ENCODE peak calls at places on chromosomes 6 and 20, in five cellular contexts. One of them, this sample, is unnamed. For H3K36me3 and H3K27me3, the result is how much of the 10 kb centered on the place peaks cover.

GRCh38 chr6:25050356-25050755 is 114.6 kb upstream of the RIPOR2 start:
- DNase-seq in lower lobe of right lung: no peak
- DNase-seq in SK-N-SH: no peak
- DNase-seq in PC-3: no peak
- DNase-seq in neural progenitor cell: no peak
- DNase-seq in this sample: no peak

GRCh38 chr20:33944914-33945313 is 48.8 kb upstream of the RALY start:
- DNase-seq in lower lobe of right lung: no peak
- DNase-seq in SK-N-SH: no peak
- DNase-seq in PC-3: no peak
- DNase-seq in neural progenitor cell: no peak
- DNase-seq in this sample: no peak

GRCh38 chr6:7406743-7407142 is 17.1 kb downstream of the RIOK1 start:
- DNase-seq in lower lobe of right lung: no peak
- DNase-seq in SK-N-SH: no peak
- DNase-seq in PC-3: no peak
- DNase-seq in neural progenitor cell: no peak
- DNase-seq in this sample: no peak

GRCh38 chr6:53503060-53503459 is 41.8 kb downstream of the GCLC start:
- DNase-seq in lower lobe of right lung: no peak
- DNase-seq in SK-N-SH: no peak
- DNase-seq in PC-3: no peak
- DNase-seq in neural progenitor cell: no peak
- DNase-seq in this sample: no peak

GRCh38 chr6:134035823-134036296 is 16.6 kb downstream of the SLC2A12 start:
- DNase-seq in lower lobe of right lung: no peak
- DNase-seq in SK-N-SH: no peak
- DNase-seq in PC-3: peak
- DNase-seq in neural progenitor cell: no peak
- DNase-seq in this sample: no peak

GRCh38 chr6:170081556-170081955 is 209.3 kb downstream of the DLL1 start:
- DNase-seq in lower lobe of right lung: peak
- DNase-seq in SK-N-SH: no peak
- DNase-seq in PC-3: no peak
- DNase-seq in neural progenitor cell: no peak
- DNase-seq in this sample: no peak

GRCh38 chr6:153032255-153032882 is 29.9 kb upstream of the MTRF1L start:
- DNase-seq in lower lobe of right lung: no peak
- DNase-seq in SK-N-SH: peak
- DNase-seq in PC-3: peak
- DNase-seq in neural progenitor cell: peak
- DNase-seq in this sample: no peak

GRCh38 chr6:89085409-89086012 is 5.0 kb downstream of the PNRC1 start:
- DNase-seq in lower lobe of right lung: no peak
- DNase-seq in SK-N-SH: no peak
- DNase-seq in PC-3: no peak
- DNase-seq in neural progenitor cell: no peak
- DNase-seq in this sample: no peak

GRCh38 chr20:53749499-53749898 is 155.9 kb upstream of the ZNF217 start:
- DNase-seq in lower lobe of right lung: no peak
- DNase-seq in SK-N-SH: no peak
- DNase-seq in PC-3: no peak
- DNase-seq in neural progenitor cell: no peak
- DNase-seq in this sample: no peak

GRCh38 chr6:21213492-21213891 is 380.1 kb upstream of the SOX4 start:
- DNase-seq in lower lobe of right lung: no peak
- DNase-seq in SK-N-SH: no peak
- DNase-seq in PC-3: no peak
- DNase-seq in neural progenitor cell: no peak
- DNase-seq in this sample: no peak

GRCh38 chr6:157266274-157267101 is 56.8 kb downstream of the TMEM242 start:
- DNase-seq in lower lobe of right lung: no peak
- DNase-seq in SK-N-SH: no peak
- DNase-seq in PC-3: no peak
- DNase-seq in neural progenitor cell: no peak
- DNase-seq in this sample: no peak

GRCh38 chr6:139296927-139297326 is 5.1 kb upstream of the TXLNB start:
- DNase-seq in lower lobe of right lung: no peak
- DNase-seq in SK-N-SH: no peak
- DNase-seq in PC-3: peak
- DNase-seq in neural progenitor cell: no peak
- DNase-seq in this sample: no peak

GRCh38 chr6:132404736-132405135 is 3.5 kb upstream of the MOXD1 start:
- DNase-seq in lower lobe of right lung: no peak
- DNase-seq in SK-N-SH: no peak
- DNase-seq in PC-3: peak
- DNase-seq in neural progenitor cell: no peak
- DNase-seq in this sample: no peak

GRCh38 chr20:39829255-39829654 is 859.8 kb downstream of the MAFB start:
- DNase-seq in lower lobe of right lung: no peak
- DNase-seq in SK-N-SH: no peak
- DNase-seq in PC-3: no peak
- DNase-seq in neural progenitor cell: peak
- DNase-seq in this sample: peak
- H3K4me3 ChIP-seq in lower lobe of right lung: no peak
- H3K4me3 ChIP-seq in SK-N-SH: no peak
- H3K4me3 ChIP-seq in PC-3: no peak
- H3K4me3 ChIP-seq in neural progenitor cell: no peak
- H3K4me3 ChIP-seq in this sample: no peak

GRCh38 chr6:167952512-167952859 is 45.0 kb upstream of the KIF25 start:
- DNase-seq in lower lobe of right lung: no peak
- DNase-seq in SK-N-SH: no peak
- DNase-seq in PC-3: no peak
- DNase-seq in neural progenitor cell: no peak
- DNase-seq in this sample: no peak
- H3K36me3 ChIP-seq in lower lobe of right lung: half or more
- H3K36me3 ChIP-seq in SK-N-SH: under half
- H3K36me3 ChIP-seq in PC-3: under half
- H3K36me3 ChIP-seq in neural progenitor cell: under half
- H3K36me3 ChIP-seq in this sample: under half

GRCh38 chr6:27531772-27532459 is 59.0 kb upstream of the ZNF184 start:
- DNase-seq in lower lobe of right lung: no peak
- DNase-seq in SK-N-SH: no peak
- DNase-seq in PC-3: no peak
- DNase-seq in neural progenitor cell: no peak
- DNase-seq in this sample: no peak
- H3K27me3 ChIP-seq in lower lobe of right lung: under half
- H3K27me3 ChIP-seq in SK-N-SH: under half
- H3K27me3 ChIP-seq in PC-3: under half
- H3K27me3 ChIP-seq in neural progenitor cell: under half
- H3K27me3 ChIP-seq in this sample: under half

DNA sequence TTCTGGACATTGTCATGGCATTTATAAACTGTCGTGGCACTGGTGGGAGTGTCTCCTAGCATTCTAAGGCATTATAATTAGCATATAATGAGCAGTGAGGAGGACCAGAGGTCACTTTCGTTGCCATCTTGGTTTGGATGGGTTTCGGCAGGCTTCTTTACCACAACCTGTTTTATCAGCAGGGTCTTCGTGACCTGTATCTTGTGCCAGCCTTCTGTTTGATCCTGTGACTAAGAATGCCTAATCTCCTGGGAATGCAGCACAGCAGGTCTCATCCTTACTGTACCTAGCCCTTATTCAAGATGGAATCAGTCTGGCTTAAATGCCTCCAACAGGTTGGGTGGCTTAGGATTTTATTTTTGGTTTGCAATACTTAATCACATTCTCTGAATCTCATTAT is 142.7 kb upstream of the GGTLC1 start:
- DNase-seq in lower lobe of right lung: no peak
- DNase-seq in SK-N-SH: no peak
- DNase-seq in PC-3: peak
- DNase-seq in neural progenitor cell: no peak
- DNase-seq in this sample: no peak
- H3K4me3 ChIP-seq in lower lobe of right lung: no peak
- H3K4me3 ChIP-seq in SK-N-SH: no peak
- H3K4me3 ChIP-seq in PC-3: peak
- H3K4me3 ChIP-seq in neural progenitor cell: no peak
- H3K4me3 ChIP-seq in this sample: no peak

GRCh38 chr20:61397146-61397545 is 145.1 kb downstream of the CDH4 start:
- DNase-seq in lower lobe of right lung: no peak
- DNase-seq in SK-N-SH: no peak
- DNase-seq in PC-3: no peak
- DNase-seq in neural progenitor cell: no peak
- DNase-seq in this sample: no peak
- H3K36me3 ChIP-seq in lower lobe of right lung: under half
- H3K36me3 ChIP-seq in SK-N-SH: under half
- H3K36me3 ChIP-seq in PC-3: under half
- H3K36me3 ChIP-seq in neural progenitor cell: under half
- H3K36me3 ChIP-seq in this sample: under half

DNA sequence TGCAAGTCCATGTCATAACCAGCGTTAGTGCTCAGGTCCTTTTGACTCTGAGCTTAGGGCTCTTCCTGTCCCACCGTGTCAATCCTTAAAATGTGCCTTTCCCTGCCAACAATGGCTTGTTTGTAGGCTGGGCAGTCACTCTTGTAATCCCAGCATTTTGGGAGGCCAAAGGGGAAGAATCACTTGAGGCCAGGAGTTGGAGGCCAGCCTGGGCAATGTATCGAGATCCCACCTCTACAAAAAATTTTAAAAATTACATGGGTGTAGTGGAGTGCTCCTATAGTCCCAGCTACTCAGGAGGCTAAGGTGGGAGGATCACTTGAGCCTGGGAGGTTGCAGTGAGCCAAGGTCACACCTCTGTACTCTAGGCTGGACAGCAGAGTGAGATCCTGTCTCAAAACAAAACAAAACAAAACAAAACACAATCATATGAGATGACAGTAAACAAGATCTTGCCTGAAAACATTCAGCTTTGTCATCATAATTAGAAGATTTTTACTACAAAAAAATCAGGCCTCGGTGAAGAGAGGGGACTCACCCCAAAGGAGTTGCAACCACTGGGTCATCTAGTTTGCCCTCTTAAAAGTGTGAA is 52.5 kb upstream of the SLC32A1 start:
- DNase-seq in lower lobe of right lung: no peak
- DNase-seq in SK-N-SH: no peak
- DNase-seq in PC-3: no peak
- DNase-seq in neural progenitor cell: no peak
- DNase-seq in this sample: no peak
- H3K27me3 ChIP-seq in lower lobe of right lung: half or more
- H3K27me3 ChIP-seq in SK-N-SH: under half
- H3K27me3 ChIP-seq in PC-3: under half
- H3K27me3 ChIP-seq in neural progenitor cell: half or more
- H3K27me3 ChIP-seq in this sample: under half

GRCh38 chr20:31527266-31527665 is 13.0 kb downstream of the HM13 start:
- DNase-seq in lower lobe of right lung: no peak
- DNase-seq in SK-N-SH: no peak
- DNase-seq in PC-3: no peak
- DNase-seq in neural progenitor cell: no peak
- DNase-seq in this sample: peak

GRCh38 chr20:31522756-31523155 is 8.5 kb downstream of the HM13 start:
- DNase-seq in lower lobe of right lung: no peak
- DNase-seq in SK-N-SH: no peak
- DNase-seq in PC-3: no peak
- DNase-seq in neural progenitor cell: no peak
- DNase-seq in this sample: no peak

GRCh38 chr20:31523361-31524283 is 9.4 kb downstream of the HM13 start:
- DNase-seq in lower lobe of right lung: peak
- DNase-seq in SK-N-SH: no peak
- DNase-seq in PC-3: no peak
- DNase-seq in neural progenitor cell: no peak
- DNase-seq in this sample: no peak
- H3K4me3 ChIP-seq in lower lobe of right lung: no peak
- H3K4me3 ChIP-seq in SK-N-SH: no peak
- H3K4me3 ChIP-seq in PC-3: no peak
- H3K4me3 ChIP-seq in neural progenitor cell: no peak
- H3K4me3 ChIP-seq in this sample: no peak

This sample was measured in H7.